ENCODE peak calls at places on chromosomes 7 and 10, in seven cellular contexts. M is NCI-H524 treated with DMSO at 0.1 percent for 48 hours; D is activated naive CD4-positive, alpha-beta T cell; X is amniotic stem cell; G is GM10248; Q is right atrium auricular region; L is posterior cingulate gyrus. O is an unnamed sample.

GRCh38 chr10:97991875-97992274 is 38.5 kb downstream of the CRTAC1 start:
- DNase-seq in M (no peak), D (no peak), X (no peak), G (no peak), Q (no peak), L (no peak), O (no peak)

GRCh38 chr10:120505866-120506265 is 48.8 kb downstream of the PLPP4 start:
- DNase-seq in M (no peak), D (no peak), X (no peak), G (no peak), Q (no peak), L (no peak), O (no peak)

GRCh38 chr10:132563485-132564248 is 26.1 kb downstream of the INPP5A start:
- DNase-seq in M (no peak), D (no peak), X (no peak), G (peak; percentile 71), Q (no peak), L (no peak), O (no peak)

GRCh38 chr10:35391153-35391953 is 55.0 kb downstream of the CCNY start:
- DNase-seq in M (no peak), D (no peak), X (no peak), G (no peak), Q (no peak), L (no peak), O (no peak)

GRCh38 chr10:89213191-89213808 is 6.2 kb upstream of the CH25H start:
- DNase-seq in M (no peak), D (no peak), X (peak; percentile 46), G (peak; percentile 42), Q (no peak), L (no peak), O (peak; percentile 34)

GRCh38 chr10:92574545-92575377 is 868 bp upstream of the IDE start:
- DNase-seq in M (no peak), D (no peak), X (no peak), G (peak; percentile 46), Q (no peak), L (no peak), O (no peak)

GRCh38 chr7:90412458-90413184 is 9.4 kb downstream of the CLDN12 start:
- DNase-seq in M (no peak), D (no peak), X (no peak), G (no peak), Q (no peak), L (no peak), O (no peak)

GRCh38 chr7:94509264-94509878 is at the start of gene CASD1:
- DNase-seq in M (no peak), D (peak; percentile 33), X (no peak), G (peak; percentile 82), Q (no peak), L (peak; percentile 49), O (peak; percentile 60)

O was measured in SK-N-DZ.